ENCODE peak calls at places on chromosomes 1 and 21, in five cellular contexts. P is pancreas, H is HFF-Myc, C is thoracic aorta, S is cardiac muscle cell. U is an unnamed sample.
A peak's percentile ranks its signal among the peaks of the same experiment; 100 is the strongest.

GRCh38 chr21:17105972-17106371 is 406.9 kb upstream of the CXADR start:
- DNase-seq in P (no peak), H (no peak), C (no peak), S (no peak), U (peak; percentile 0)

GRCh38 chr1:3174487-3175247 is 105.7 kb downstream of the PRDM16 start:
- DNase-seq in P (peak; percentile 85), H (no peak), C (peak; percentile 65), S (peak; percentile 44), U (peak; percentile 80)

GRCh38 chr21:43311303-43311817 is 115.6 kb downstream of the SIK1 start:
- DNase-seq in P (no peak), H (no peak), C (no peak), S (no peak), U (no peak)

GRCh38 chr1:72284398-72285073 is 2.2 kb upstream of the NEGR1 start:
- DNase-seq in P (peak; percentile 53), H (peak; percentile 64), C (no peak), S (peak; percentile 70), U (peak; percentile 92)

GRCh38 chr1:230495891-230496385 is 69.8 kb upstream of the PGBD5 start:
- DNase-seq in P (no peak), H (no peak), C (no peak), S (no peak), U (peak; percentile 16)

GRCh38 chr1:39136635-39137034 is 67.9 kb upstream of the MACF1 start:
- DNase-seq in P (no peak), H (no peak), C (no peak), S (no peak), U (no peak)

GRCh38 chr1:41811978-41812852 is 106.5 kb downstream of the HIVEP3 start:
- DNase-seq in P (no peak), H (peak; percentile 87), C (no peak), S (peak; percentile 68), U (peak; percentile 95)

GRCh38 chr1:56836359-56836758 is 17.2 kb upstream of the FYB2 start:
- DNase-seq in P (no peak), H (no peak), C (no peak), S (no peak), U (no peak)

GRCh38 chr1:184289825-184290550 is 96.8 kb upstream of the C1orf21 start:
- DNase-seq in P (no peak), H (no peak), C (no peak), S (no peak), U (no peak)

GRCh38 chr1:224497714-224498573 is 63.3 kb upstream of the WDR26 start:
- DNase-seq in P (no peak), H (no peak), C (no peak), S (no peak), U (peak; percentile 82)

GRCh38 chr1:24605534-24606295 is 37.4 kb upstream of the SRRM1 start:
- DNase-seq in P (no peak), H (no peak), C (no peak), S (no peak), U (no peak)

GRCh38 chr1:162405800-162406199 is 6.1 kb downstream of the SH2D1B start:
- DNase-seq in P (no peak), H (no peak), C (no peak), S (no peak), U (no peak)

GRCh38 chr21:29382029-29382654 is 83.4 kb downstream of the BACH1 start:
- DNase-seq in P (no peak), H (peak; percentile 11), C (no peak), S (no peak), U (peak; percentile 37)

GRCh38 chr21:38097789-38098188 is 159.0 kb upstream of the KCNJ15 start:
- DNase-seq in P (no peak), H (no peak), C (no peak), S (no peak), U (no peak)

GRCh38 chr21:38761531-38761930 is 44.2 kb upstream of the ETS2 start:
- DNase-seq in P (no peak), H (no peak), C (no peak), S (peak; percentile 30), U (peak; percentile 38)

GRCh38 chr1:214419650-214420049 is 131.8 kb downstream of the PTPN14 start:
- DNase-seq in P (no peak), H (no peak), C (no peak), S (no peak), U (no peak)

GRCh38 chr1:27668808-27669723 is 2.9 kb downstream of the IFI6 start:
- DNase-seq in P (peak; percentile 98), H (no peak), C (no peak), S (peak; percentile 63), U (peak; percentile 66)

GRCh38 chr1:205725514-205725913 is 24.5 kb downstream of the NUCKS1 start:
- DNase-seq in P (no peak), H (no peak), C (no peak), S (no peak), U (no peak)
- TF ChIP-seq CTCF in P (no peak), H (no peak), C (no peak), S (no peak), U (no peak)

GRCh38 chr1:91944087-91944486 is 5.1 kb upstream of the BRDT start:
- DNase-seq in P (no peak), H (no peak), C (no peak), S (no peak), U (no peak)

GRCh38 chr1:91952187-91952586 is 3.0 kb downstream of the BRDT start:
- DNase-seq in P (no peak), H (no peak), C (no peak), S (no peak), U (no peak)

GRCh38 chr1:91948501-91949355 is 473 bp upstream of the BRDT start:
- DNase-seq in P (no peak), H (no peak), C (no peak), S (no peak), U (no peak)

GRCh38 chr1:91949356-91949699 is at the start of gene BRDT:
- DNase-seq in P (no peak), H (no peak), C (no peak), S (no peak), U (no peak)

DNA sequence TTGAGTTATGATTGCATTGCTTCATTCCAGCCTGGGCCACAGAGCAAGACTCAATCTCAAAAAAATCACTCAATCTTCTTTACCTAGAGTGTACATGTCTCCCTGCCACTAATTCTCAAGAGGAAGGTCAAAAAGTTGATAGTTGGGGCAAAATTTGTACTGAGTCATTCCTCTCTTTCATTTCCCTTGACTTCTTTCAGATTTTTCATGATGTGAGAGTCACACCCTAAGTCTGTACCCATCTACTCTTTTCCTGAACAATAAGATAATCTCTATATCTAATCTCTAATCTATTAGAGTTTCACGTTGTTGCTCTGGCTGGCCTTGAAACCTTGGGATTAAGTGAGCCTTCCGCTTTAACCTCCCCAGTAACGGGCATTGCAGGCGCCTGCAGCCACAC is 1.1 kb upstream of the BRDT start:
- DNase-seq in P (no peak), H (no peak), C (no peak), S (no peak), U (no peak)
- H3K4me3 ChIP-seq in P (no peak overlapping the region), H (no peak overlapping the region), C (no peak overlapping the region), S (no peak overlapping the region), U (no peak overlapping the region)

DNA sequence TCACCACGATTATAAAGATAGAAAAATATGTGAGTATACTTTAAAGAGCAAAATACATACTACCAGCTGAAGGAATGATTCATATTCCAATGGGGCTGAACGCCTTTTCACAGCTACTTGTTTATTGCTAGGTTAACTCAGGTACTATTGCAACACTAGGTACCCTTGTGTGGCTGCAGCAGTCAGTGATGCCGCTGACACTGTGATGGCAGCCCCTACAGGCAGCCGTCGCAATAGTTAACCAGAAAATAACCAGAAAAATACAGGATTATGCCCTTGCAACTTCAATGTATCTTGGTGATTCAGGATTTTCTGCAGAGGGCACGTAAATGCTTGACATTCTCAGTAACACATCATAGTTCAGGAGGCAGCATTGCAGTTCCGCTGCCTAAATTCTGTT is 1.6 kb upstream of the MARK1 start:
- DNase-seq in P (no peak), H (no peak), C (no peak), S (peak; percentile 10), U (no peak)
- TF ChIP-seq CTCF in P (no peak), H (peak; percentile 13), C (no peak), S (peak; percentile 23), U (no peak)

GRCh38 chr21:41164981-41165650 is 2.8 kb upstream of the BACE2 start:
- DNase-seq in P (peak; percentile 83), H (no peak), C (no peak), S (no peak), U (peak; percentile 26)
- H3K4me3 ChIP-seq in P (no peak overlapping the region), H (no peak overlapping the region), C (no peak overlapping the region), S (no peak overlapping the region), U (no peak overlapping the region)

GRCh38 chr1:9198538-9199361 is 35.8 kb upstream of the H6PD start:
- DNase-seq in P (no peak), H (no peak), C (no peak), S (peak; percentile 86), U (no peak)
- TF ChIP-seq CTCF in P (no peak), H (peak; percentile 19), C (no peak), S (peak; percentile 30), U (peak; percentile 12)

DNA sequence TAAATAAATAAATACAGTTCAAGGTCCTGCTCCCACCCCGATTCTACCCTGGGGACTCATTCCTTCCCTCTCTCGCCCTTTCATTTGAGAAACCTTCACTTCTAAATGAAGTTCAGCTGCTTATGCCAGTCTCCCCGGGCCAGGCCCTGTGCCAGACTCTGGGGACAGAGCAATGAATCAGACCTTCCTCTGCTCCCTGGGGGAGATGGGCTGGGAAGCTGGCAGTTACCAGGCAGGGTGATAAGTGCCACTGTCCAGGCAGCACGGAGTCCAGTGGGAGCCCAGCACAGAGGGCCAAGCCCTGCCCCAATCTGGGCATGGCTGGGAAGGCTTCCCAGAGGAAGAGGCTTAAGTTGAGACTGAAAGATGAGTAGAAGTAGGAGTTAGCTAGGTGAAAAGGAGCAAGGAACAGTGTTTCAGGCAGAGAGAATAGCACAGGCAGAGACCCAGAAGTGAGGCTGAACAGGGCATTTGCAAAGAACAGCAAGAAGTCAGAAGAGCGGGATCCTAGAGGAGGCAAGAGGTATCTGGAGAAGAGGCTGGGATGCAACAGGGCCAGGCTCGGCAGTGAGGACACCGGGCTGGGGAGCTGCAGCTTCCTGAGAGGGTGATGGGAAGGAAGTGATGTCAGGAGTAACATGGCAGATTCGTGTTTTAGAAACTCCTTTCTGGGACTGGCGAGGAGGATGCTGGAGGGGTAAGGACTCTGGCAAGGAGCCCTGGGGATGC is 13.5 kb downstream of the KCNQ4 start:
- DNase-seq in P (no peak), H (no peak), C (peak; percentile 57), S (no peak), U (no peak)
- H3K4me3 ChIP-seq in P (no peak overlapping the region), H (no peak overlapping the region), C (no peak overlapping the region), S (no peak overlapping the region), U (no peak overlapping the region)

GRCh38 chr1:185699874-185700273 is 34.3 kb upstream of the HMCN1 start:
- DNase-seq in P (no peak), H (no peak), C (no peak), S (no peak), U (no peak)
- TF ChIP-seq CTCF in P (no peak), H (no peak), C (no peak), S (no peak), U (no peak)